ENCODE peak calls at places on chromosomes 7 and 10, in seven cellular contexts. X is cardiac muscle cell; R is AG09319; G is T-helper 2 cell; K is AG08396; F is G401; M is activated gamma-delta T cell treated with anti-CD3 and anti-CD28 coated beads, Interleukin-2, amount 50 U/mL, for 16 hours. V is an unnamed sample.

GRCh38 chr10:88293073-88293472 is 290.0 kb downstream of the RNLS start:
- DNase-seq in X (no peak), R (no peak), G (no peak), K (no peak), F (no peak), M (no peak), V (no peak)

GRCh38 chr10:124944982-124945381 is 3.1 kb downstream of the ZRANB1 start:
- DNase-seq in X (peak), R (no peak), G (no peak), K (peak), F (no peak), M (no peak), V (no peak)

GRCh38 chr10:126421745-126422144 is 33.5 kb upstream of the ADAM12 start:
- DNase-seq in X (peak), R (peak), G (no peak), K (peak), F (no peak), M (no peak), V (peak)

GRCh38 chr7:1225462-1226154 is 7.1 kb upstream of the UNCX start:
- DNase-seq in X (peak), R (no peak), G (peak), K (peak), F (peak), M (peak), V (no peak)

GRCh38 chr7:41885748-41886147 is 182.9 kb upstream of the INHBA start:
- DNase-seq in X (peak), R (no peak), G (no peak), K (no peak), F (no peak), M (no peak), V (no peak)

GRCh38 chr7:18564779-18565178 is 69.2 kb downstream of the HDAC9 start:
- DNase-seq in X (no peak), R (no peak), G (no peak), K (no peak), F (no peak), M (no peak), V (no peak)

GRCh38 chr10:31262672-31263071 is 56.3 kb upstream of the ZEB1 start:
- DNase-seq in X (peak), R (peak), G (no peak), K (peak), F (no peak), M (no peak), V (peak)

GRCh38 chr7:24827027-24827426 is 69.8 kb upstream of the GSDME start:
- DNase-seq in X (no peak), R (no peak), G (no peak), K (no peak), F (no peak), M (no peak), V (no peak)

GRCh38 chr10:121092341-121093099 is 241.4 kb downstream of the WDR11 start:
- DNase-seq in X (peak), R (no peak), G (no peak), K (no peak), F (no peak), M (no peak), V (no peak)

GRCh38 chr10:132291826-132292225 is 15.9 kb downstream of the STK32C start:
- DNase-seq in X (no peak), R (no peak), G (no peak), K (no peak), F (no peak), M (no peak), V (no peak)

GRCh38 chr7:128030263-128030998 is 806 bp downstream of the LRRC4 start:
- DNase-seq in X (no peak), R (no peak), G (no peak), K (no peak), F (no peak), M (no peak), V (no peak)

GRCh38 chr10:91104185-91105041 is 116.0 kb upstream of the PCGF5 start:
- DNase-seq in X (peak), R (no peak), G (no peak), K (no peak), F (no peak), M (no peak), V (no peak)

GRCh38 chr10:115829501-115830215 is 443.3 kb downstream of the GFRA1 start:
- DNase-seq in X (peak), R (no peak), G (no peak), K (no peak), F (peak), M (no peak), V (peak)

GRCh38 chr10:118754132-118754555 is 626 bp downstream of the CACUL1 start:
- DNase-seq in X (peak), R (no peak), G (no peak), K (peak), F (peak), M (peak), V (no peak)

GRCh38 chr10:68179016-68179415 is 52.9 kb downstream of the ATOH7 start:
- DNase-seq in X (no peak), R (no peak), G (no peak), K (no peak), F (no peak), M (no peak), V (peak)

GRCh38 chr7:115328018-115328417 is 406.1 kb downstream of the MDFIC start:
- DNase-seq in X (no peak), R (no peak), G (no peak), K (no peak), F (no peak), M (no peak), V (no peak)

GRCh38 chr7:143410523-143411004 is 1.9 kb upstream of the EPHA1 start:
- DNase-seq in X (peak), R (no peak), G (no peak), K (no peak), F (no peak), M (no peak), V (peak)

GRCh38 chr10:44628921-44629320 is 244.0 kb upstream of the CXCL12 start:
- DNase-seq in X (peak), R (peak), G (no peak), K (peak), F (no peak), M (no peak), V (peak)

GRCh38 chr7:35389636-35390035 is 135.7 kb upstream of the TBX20 start:
- DNase-seq in X (no peak), R (no peak), G (no peak), K (no peak), F (no peak), M (no peak), V (no peak)

GRCh38 chr7:24469118-24469517 is 104.1 kb upstream of the PALS2 start:
- DNase-seq in X (no peak), R (no peak), G (no peak), K (no peak), F (no peak), M (no peak), V (no peak)

V was measured in pons.